ENCODE peak calls at places on chromosomes 13 and 19, in ten cellular contexts. I is RPMI7951; L is activated CD8-positive, alpha-beta memory T cell treated with anti-CD3 and anti-CD28 coated beads for 24 hours; Z is A172; C is T-helper 1 cell; Q is NCI-H2081; S is Caco-2; X is tibial nerve; P is stimulated activated CD4-positive, alpha-beta T cell treated with anti-CD3 and anti-CD28 coated beads, Interleukin-12 subunit alpha, Interleukin-12 subunit beta, amount 100 ng/mL, for 24 hours; Y is activated T-helper 2 cell treated with anti-CD3 and anti-CD28 coated beads, Interferon-gamma antibody, Interleukin-2, Interleukin-4, amounts not matched to agents 10 μg/mL and 5 μg/mL and 100 μg/mL, durations not matched to agents 14 hours and 24 hours and 36 hours. A is an unnamed sample.

GRCh38 chr19:4971424-4971793 is 2.5 kb downstream of the KDM4B start:
- DNase-seq in I (peak), L (no peak), Z (no peak), C (no peak), Q (peak), S (no peak), X (no peak), P (no peak), Y (peak), A (no peak)

GRCh38 chr13:99331881-99332293 is 24.7 kb upstream of the GPR183 start:
- DNase-seq in I (peak), L (no peak), Z (no peak), C (no peak), Q (no peak), S (no peak), X (no peak), P (no peak), Y (no peak), A (no peak)

GRCh38 chr13:98214008-98214643 is 37.1 kb upstream of the RNF113B start:
- DNase-seq in I (no peak), L (no peak), Z (peak), C (no peak), Q (no peak), S (no peak), X (no peak), P (no peak), Y (no peak), A (no peak)

GRCh38 chr13:66627512-66627911 is 602.6 kb downstream of the PCDH9 start:
- DNase-seq in I (no peak), L (no peak), Z (no peak), C (no peak), Q (no peak), S (no peak), X (no peak), P (no peak), Y (no peak), A (no peak)

GRCh38 chr19:47779524-47780214 is 1.2 kb downstream of the SELENOW start:
- DNase-seq in I (no peak), L (no peak), Z (no peak), C (no peak), Q (no peak), S (no peak), X (peak), P (no peak), Y (no peak), A (no peak)

GRCh38 chr13:75554981-75555380 is 5.4 kb downstream of the UCHL3 start:
- DNase-seq in I (no peak), L (no peak), Z (no peak), C (no peak), Q (no peak), S (no peak), X (no peak), P (no peak), Y (no peak), A (no peak)

GRCh38 chr19:50406156-50406820 is 12.4 kb upstream of the SPIB start:
- DNase-seq in I (no peak), L (no peak), Z (no peak), C (no peak), Q (no peak), S (no peak), X (no peak), P (no peak), Y (no peak), A (no peak)

GRCh38 chr13:39952244-39953233 is 297.1 kb downstream of the COG6 start:
- DNase-seq in I (peak), L (no peak), Z (peak), C (no peak), Q (no peak), S (no peak), X (no peak), P (no peak), Y (no peak), A (no peak)

GRCh38 chr19:33507021-33507956 is 14.3 kb downstream of the PEPD start:
- DNase-seq in I (no peak), L (no peak), Z (no peak), C (no peak), Q (no peak), S (no peak), X (no peak), P (no peak), Y (no peak), A (no peak)

GRCh38 chr13:71867101-71867814 is at the start of gene DACH1:
- DNase-seq in I (peak), L (no peak), Z (peak), C (no peak), Q (no peak), S (peak), X (peak), P (no peak), Y (no peak), A (peak)

GRCh38 chr13:66994097-66994496 is 236.0 kb downstream of the PCDH9 start:
- DNase-seq in I (peak), L (no peak), Z (peak), C (no peak), Q (peak), S (peak), X (peak), P (no peak), Y (no peak), A (peak)

GRCh38 chr19:4987692-4988370 is 18.9 kb downstream of the KDM4B start:
- DNase-seq in I (no peak), L (no peak), Z (no peak), C (no peak), Q (no peak), S (no peak), X (no peak), P (no peak), Y (no peak), A (no peak)

GRCh38 chr19:30349131-30349730 is 23.0 kb upstream of the ZNF536 start:
- DNase-seq in I (no peak), L (no peak), Z (no peak), C (no peak), Q (no peak), S (no peak), X (no peak), P (no peak), Y (no peak), A (no peak)

GRCh38 chr19:46368116-46368515 is 21.2 kb downstream of the PPP5C start:
- DNase-seq in I (no peak), L (no peak), Z (no peak), C (no peak), Q (no peak), S (peak), X (no peak), P (no peak), Y (no peak), A (no peak)

A was measured in astrocyte of the cerebellum.